ENCODE peak calls at places on chromosomes 3 and 15, in seven cellular contexts. K is uterus, X is HepG2, L is brain microvascular endothelial cell, G is heart right ventricle, U is mucosa of descending colon, J is Caco-2. M is an unnamed sample.

GRCh38 chr3:12643010-12643380 is 20.9 kb downstream of the RAF1 start:
- DNase-seq in K (no peak), X (no peak), L (no peak), G (no peak), U (no peak), J (no peak), M (no peak)

GRCh38 chr3:197327701-197328100 is 29.3 kb upstream of the DLG1 start:
- DNase-seq in K (no peak), X (no peak), L (peak), G (no peak), U (peak), J (no peak), M (peak)

GRCh38 chr15:63305276-63305675 is 27.9 kb downstream of the APH1B start:
- DNase-seq in K (no peak), X (no peak), L (no peak), G (no peak), U (no peak), J (no peak), M (no peak)

GRCh38 chr15:43886558-43886957 is 59.8 kb downstream of the WDR76 start:
- DNase-seq in K (no peak), X (no peak), L (no peak), G (peak), U (no peak), J (no peak), M (no peak)

GRCh38 chr3:179071161-179071568 is 444 bp downstream of the ZMAT3 start:
- DNase-seq in K (peak), X (peak), L (peak), G (no peak), U (peak), J (peak), M (no peak)

GRCh38 chr3:160473233-160473632 is 23.6 kb upstream of the TRIM59 start:
- DNase-seq in K (no peak), X (no peak), L (peak), G (no peak), U (no peak), J (no peak), M (no peak)

GRCh38 chr3:187743195-187744141 is 1.8 kb downstream of the BCL6 start:
- DNase-seq in K (peak), X (no peak), L (peak), G (peak), U (peak), J (no peak), M (no peak)

GRCh38 chr3:191136347-191136746 is 62.7 kb upstream of the OSTN start:
- DNase-seq in K (no peak), X (peak), L (peak), G (no peak), U (peak), J (no peak), M (no peak)

GRCh38 chr3:52507359-52507758 is 12.2 kb downstream of the STAB1 start:
- DNase-seq in K (no peak), X (peak), L (no peak), G (no peak), U (no peak), J (no peak), M (no peak)

GRCh38 chr3:98010194-98010882 is 24.8 kb downstream of the GABRR3 start:
- DNase-seq in K (no peak), X (peak), L (no peak), G (no peak), U (no peak), J (peak), M (no peak)

GRCh38 chr3:13708871-13709595 is 160.1 kb downstream of the FBLN2 start:
- DNase-seq in K (no peak), X (no peak), L (no peak), G (no peak), U (no peak), J (no peak), M (no peak)

GRCh38 chr3:120399372-120399771 is 50.2 kb upstream of the LRRC58 start:
- DNase-seq in K (no peak), X (no peak), L (no peak), G (no peak), U (no peak), J (no peak), M (no peak)

GRCh38 chr15:50234764-50235163 is 30.8 kb downstream of the HDC start:
- DNase-seq in K (no peak), X (no peak), L (no peak), G (no peak), U (no peak), J (no peak), M (no peak)

GRCh38 chr15:28264166-28264565 is 57.8 kb downstream of the HERC2 start:
- DNase-seq in K (no peak), X (no peak), L (no peak), G (no peak), U (no peak), J (no peak), M (no peak)

GRCh38 chr3:53243785-53244184 is 12.0 kb downstream of the TKT start:
- DNase-seq in K (no peak), X (no peak), L (no peak), G (no peak), U (no peak), J (no peak), M (no peak)

GRCh38 chr3:61669676-61670299 is 108.4 kb downstream of the PTPRG start:
- DNase-seq in K (no peak), X (no peak), L (no peak), G (no peak), U (no peak), J (no peak), M (no peak)

GRCh38 chr3:35946121-35946856 is 307.0 kb downstream of the ARPP21 start:
- DNase-seq in K (no peak), X (peak), L (no peak), G (no peak), U (no peak), J (no peak), M (no peak)

GRCh38 chr15:70033529-70034140 is 64.1 kb downstream of the TLE3 start:
- DNase-seq in K (peak), X (no peak), L (peak), G (no peak), U (no peak), J (no peak), M (no peak)

GRCh38 chr15:71325461-71325860 is 210.2 kb downstream of the THSD4 start:
- DNase-seq in K (no peak), X (no peak), L (peak), G (no peak), U (no peak), J (no peak), M (no peak)

GRCh38 chr3:124486324-124486723 is 243.9 kb upstream of the UMPS start:
- DNase-seq in K (no peak), X (no peak), L (no peak), G (no peak), U (no peak), J (no peak), M (no peak)

GRCh38 chr15:100021653-100022052 is 288.4 kb upstream of the LYSMD4 start:
- DNase-seq in K (no peak), X (no peak), L (no peak), G (peak), U (no peak), J (no peak), M (no peak)

GRCh38 chr15:85587707-85588441 is 206.9 kb downstream of the KLHL25 start:
- DNase-seq in K (no peak), X (no peak), L (peak), G (no peak), U (no peak), J (no peak), M (no peak)

GRCh38 chr3:64220161-64220560 is 5.1 kb downstream of the PRICKLE2 start:
- DNase-seq in K (no peak), X (no peak), L (no peak), G (no peak), U (no peak), J (no peak), M (no peak)

GRCh38 chr3:78235841-78236240 is 1195.9 kb downstream of the ROBO2 start:
- DNase-seq in K (no peak), X (no peak), L (no peak), G (no peak), U (no peak), J (no peak), M (no peak)

GRCh38 chr15:80093854-80094418 is 34.5 kb downstream of the ZFAND6 start:
- DNase-seq in K (peak), X (no peak), L (no peak), G (peak), U (peak), J (no peak), M (no peak)

GRCh38 chr3:79032686-79033318 is 735.0 kb downstream of the ROBO1 start:
- DNase-seq in K (no peak), X (peak), L (peak), G (no peak), U (peak), J (no peak), M (no peak)

DNA sequence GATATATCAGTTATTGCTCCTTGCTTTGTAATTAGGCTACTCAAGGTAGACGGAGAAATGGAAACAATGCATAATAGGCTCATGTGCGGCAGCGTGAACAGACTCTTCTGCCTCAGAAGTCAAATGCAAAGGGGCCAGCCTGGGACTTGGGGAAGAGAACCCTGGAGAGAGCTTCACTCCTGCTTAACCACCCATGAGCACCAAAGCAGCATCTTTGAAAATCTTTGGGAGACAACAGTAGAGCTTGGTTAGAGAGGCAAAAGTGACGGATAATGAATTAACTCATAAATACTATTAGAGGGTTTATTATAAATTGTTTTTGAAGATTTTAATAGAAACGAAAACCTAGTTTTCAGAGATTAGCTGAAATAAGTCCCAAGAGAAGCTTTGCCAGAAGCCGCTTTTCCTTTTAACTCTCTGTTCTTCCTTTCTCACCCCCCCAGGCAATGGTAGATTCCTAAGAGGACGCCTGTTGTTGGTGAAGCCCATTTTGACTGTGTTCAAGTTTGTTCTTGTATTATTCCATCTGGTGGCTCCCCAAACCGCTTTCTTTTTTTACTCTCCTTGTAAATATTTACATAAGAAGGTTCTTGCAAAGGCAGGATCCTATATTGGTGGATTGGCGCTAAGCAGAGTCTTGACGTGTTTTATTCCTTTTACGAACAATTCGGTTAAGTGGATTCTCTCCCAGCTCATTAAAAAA is 196.0 kb upstream of the TPRG1 start:
- DNase-seq in K (no peak), X (no peak), L (peak), G (no peak), U (peak), J (no peak), M (no peak)
- TF ChIP-seq CTCF in K (no peak), X (no peak), L (no peak), G (no peak), U (no peak), J (no peak), M (no peak)

DNA sequence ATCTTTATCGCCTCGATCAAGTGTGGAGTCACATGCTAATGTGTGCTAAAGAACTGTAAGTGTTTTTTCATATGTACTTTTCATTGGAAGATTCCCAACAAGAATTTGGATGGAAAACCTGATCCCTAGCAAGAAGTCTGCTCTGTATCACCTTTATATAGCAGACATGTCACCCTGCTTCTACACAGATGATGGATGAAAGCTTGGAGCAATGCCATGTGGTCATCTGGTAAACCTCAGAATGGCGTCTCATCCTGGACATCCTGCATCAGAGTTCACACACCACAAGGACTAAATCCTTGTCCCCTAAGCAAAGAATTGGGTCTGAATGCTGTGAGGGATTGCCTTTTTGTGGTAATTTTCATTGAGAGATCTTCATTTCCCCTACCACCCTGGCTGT is 42.1 kb upstream of the CTDSPL start:
- DNase-seq in K (peak), X (no peak), L (no peak), G (no peak), U (no peak), J (no peak), M (no peak)
- H3K4me3 ChIP-seq in K (no peak), X (no peak), L (no peak), G (no peak), U (no peak), J (no peak), M (no peak)

GRCh38 chr3:101676219-101676764 is 640 bp downstream of the ZBTB11 start:
- DNase-seq in K (peak), X (peak), L (peak), G (peak), U (peak), J (peak), M (peak)
- TF ChIP-seq CTCF in K (peak), X (no peak), L (no peak), G (no peak), U (peak), J (no peak), M (no peak)

DNA sequence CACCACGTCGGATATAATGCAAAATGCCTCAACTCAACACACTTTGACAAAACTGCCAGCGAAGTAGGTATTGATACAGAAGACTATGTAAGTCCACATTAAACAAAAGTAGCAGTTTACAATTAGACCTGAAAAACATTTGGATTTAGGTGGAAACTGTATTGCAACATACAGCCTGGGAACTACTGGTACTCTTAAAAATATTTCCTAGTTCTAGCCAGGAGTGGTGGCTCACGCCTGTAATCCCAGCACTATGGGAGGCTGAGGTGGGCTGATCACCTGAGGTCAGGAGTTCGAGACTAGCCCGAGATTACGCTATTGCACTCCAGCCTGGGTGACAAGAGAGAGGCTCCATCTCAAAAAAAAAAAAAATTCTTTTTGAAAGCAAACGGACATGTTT is 246.2 kb downstream of the ZBTB20 start:
- DNase-seq in K (no peak), X (no peak), L (no peak), G (no peak), U (no peak), J (no peak), M (no peak)
- H3K4me3 ChIP-seq in K (no peak), X (peak), L (peak), G (peak), U (no peak), J (no peak), M (no peak)